ENCODE peak calls at places on chromosomes 1 and 21, in four cellular contexts. J, H, R and T are unnamed samples.

GRCh38 chr1:24754229-24754628 is 9.0 kb downstream of the CLIC4 start:
- DNase-seq in R (no peak), H (peak; percentile 33), J (no peak), T (no peak)

GRCh38 chr1:151324390-151324930 is 2.8 kb downstream of the PI4KB start:
- DNase-seq in R (no peak), H (no peak), J (no peak), T (no peak)

GRCh38 chr1:235073331-235073967 is 55.2 kb downstream of the TOMM20 start:
- DNase-seq in J (peak; percentile 80), R (no peak), H (no peak), T (peak; percentile 92)

GRCh38 chr1:110390692-110391232 is at the start of gene SLC16A4:
- DNase-seq in J (peak; percentile 36), H (peak; percentile 76), R (no peak), T (no peak)

GRCh38 chr1:17232759-17233661 is 15.9 kb upstream of the PADI3 start:
- DNase-seq in R (no peak), J (peak; percentile 61), H (peak; percentile 86), T (no peak)

GRCh38 chr1:59697138-59697811 is 117.5 kb upstream of the HOOK1 start:
- DNase-seq in R (no peak), J (no peak), H (peak; percentile 38), T (no peak)

GRCh38 chr1:100458925-100459814 is 78.8 kb upstream of the GPR88 start:
- DNase-seq in H (peak; percentile 89), J (peak; percentile 31), R (peak; percentile 53), T (peak; percentile 73)

GRCh38 chr1:53368314-53369033 is 40.6 kb upstream of the LRP8 start:
- DNase-seq in R (no peak), H (no peak), J (no peak), T (no peak)

GRCh38 chr1:1433804-1434130 is 1.7 kb upstream of the VWA1 start:
- DNase-seq in R (no peak), H (peak; percentile 28), J (no peak), T (no peak)

GRCh38 chr1:111768625-111769024 is 12.9 kb downstream of the DDX20 start:
- DNase-seq in R (no peak), H (no peak), J (no peak), T (no peak)

GRCh38 chr1:23601104-23601967 is 42.0 kb upstream of the ID3 start:
- DNase-seq in R (peak; percentile 41), H (no peak), J (no peak), T (no peak)

GRCh38 chr1:24926596-24927249 is 3.4 kb downstream of the RUNX3 start:
- DNase-seq in J (no peak), R (peak; percentile 45), H (no peak), T (no peak)

GRCh38 chr1:30763654-30764248 is 6.2 kb upstream of the LAPTM5 start:
- DNase-seq in J (no peak), H (no peak), R (no peak), T (no peak)

GRCh38 chr1:20448626-20449215 is 37.3 kb downstream of the CAMK2N1 start:
- DNase-seq in H (no peak), J (no peak), R (no peak), T (no peak)

GRCh38 chr1:54397980-54398379 is 8.2 kb downstream of the SSBP3 start:
- DNase-seq in H (no peak), J (no peak), R (no peak), T (no peak)

GRCh38 chr1:234601217-234602017 is 8.6 kb downstream of the IRF2BP2 start:
- DNase-seq in J (no peak), H (peak; percentile 69), R (peak; percentile 71), T (no peak)

GRCh38 chr1:241857131-241857530 is 9.1 kb downstream of the EXO1 start:
- DNase-seq in R (no peak), H (no peak), J (no peak), T (no peak)

GRCh38 chr1:25538165-25538860 is 5.1 kb upstream of the LDLRAP1 start:
- DNase-seq in R (no peak), H (no peak), J (peak; percentile 45), T (no peak)

GRCh38 chr1:36096500-36097412 is 8.1 kb downstream of the ADPRS start:
- DNase-seq in R (no peak), H (no peak), J (no peak), T (no peak)

GRCh38 chr1:67847466-67847865 is 14.2 kb upstream of the GNG12 start:
- DNase-seq in R (no peak), J (no peak), H (peak; percentile 34), T (no peak)

GRCh38 chr1:205810448-205811157 is 2.4 kb downstream of the SLC41A1 start:
- DNase-seq in R (no peak), J (peak; percentile 49), H (peak; percentile 29), T (no peak)

GRCh38 chr1:232509570-232509969 is 120.4 kb downstream of the SIPA1L2 start:
- DNase-seq in J (no peak), H (peak; percentile 20), R (no peak), T (no peak)

GRCh38 chr1:116919802-116920201 is 10.1 kb downstream of the PTGFRN start:
- DNase-seq in H (no peak), R (no peak), J (no peak), T (no peak)

GRCh38 chr21:38561205-38561604 is 62.9 kb upstream of the ERG start:
- DNase-seq in J (no peak), R (no peak), H (no peak), T (no peak)

GRCh38 chr1:89780721-89781120 is 40.1 kb upstream of the LRRC8D start:
- DNase-seq in R (no peak), H (peak; percentile 59), J (peak; percentile 56), T (no peak)

GRCh38 chr1:36486436-36487335 is 4.0 kb upstream of the CSF3R start:
- DNase-seq in H (no peak), R (no peak), J (peak; percentile 28), T (peak; percentile 93)

GRCh38 chr1:20573987-20574386 is 14.9 kb upstream of the CDA start:
- DNase-seq in R (no peak), J (no peak), H (no peak), T (no peak)

GRCh38 chr1:165444897-165445370 is at the start of gene RXRG:
- DNase-seq in H (peak; percentile 7), R (no peak), J (no peak), T (peak; percentile 43)

GRCh38 chr1:165442053-165442452 is 2.9 kb downstream of the RXRG start:
- DNase-seq in R (no peak), H (no peak), J (no peak), T (no peak)

GRCh38 chr1:165445388-165445787 is 462 bp upstream of the RXRG start:
- DNase-seq in R (no peak), J (no peak), H (no peak), T (no peak)

GRCh38 chr1:165442653-165443052 is 2.3 kb downstream of the RXRG start:
- DNase-seq in H (no peak), J (no peak), R (no peak), T (no peak)

GRCh38 chr1:165443539-165444289 is 1.2 kb downstream of the RXRG start:
- DNase-seq in J (no peak), R (no peak), H (no peak), T (no peak)
- H3K4me3 ChIP-seq in J (no peak overlapping the region), R (no peak overlapping the region), H (no peak overlapping the region), T (no peak overlapping the region)

GRCh38 chr1:31931241-31932225 is 6.6 kb downstream of the PTP4A2 start:
- DNase-seq in H (peak; percentile 53), J (no peak), R (no peak), T (no peak)
- H3K4me3 ChIP-seq in H (no peak overlapping the region), J (peak overlapping the region; percentile 6), R (peak overlapping the region; percentile 50), T (no peak overlapping the region)

DNA sequence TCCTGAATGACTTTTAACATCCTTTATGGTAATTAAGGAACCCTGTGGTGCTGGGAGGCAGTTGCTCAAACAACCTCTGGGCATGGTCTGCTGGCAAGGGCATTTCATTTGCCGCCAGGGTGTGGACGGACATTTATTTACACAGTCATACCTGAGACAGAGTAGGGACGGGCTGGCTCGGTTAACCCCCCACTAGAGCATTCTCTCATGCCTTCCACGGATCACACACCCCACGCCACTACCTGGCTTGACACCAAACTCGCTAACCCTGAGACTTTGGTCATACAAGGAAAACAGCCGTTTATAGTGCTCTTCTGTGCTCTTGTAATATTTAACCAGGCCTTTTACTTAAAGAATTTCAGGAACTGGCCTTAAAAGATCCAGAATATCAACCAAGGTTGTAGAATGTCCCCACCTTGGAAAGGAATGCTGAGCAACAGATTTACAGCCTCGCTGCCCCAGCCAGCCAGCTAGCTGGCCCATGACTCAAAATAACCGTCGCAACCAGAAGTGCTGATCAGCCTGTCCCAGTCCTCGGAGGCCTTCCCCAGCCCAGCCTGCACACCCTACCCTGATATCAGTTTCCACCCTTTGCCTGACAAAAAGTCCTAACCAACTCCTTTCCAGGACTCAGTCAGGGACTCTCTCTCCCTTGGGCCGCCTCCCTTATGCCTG is 6.5 kb upstream of the PDXK start:
- DNase-seq in J (peak; percentile 77), R (no peak), H (peak; percentile 61), T (peak; percentile 90)
- H3K4me3 ChIP-seq in J (peak overlapping the region; percentile 38), R (no peak overlapping the region), H (no peak overlapping the region), T (no peak overlapping the region)

GRCh38 chr1:167631987-167632680 is 2.1 kb downstream of the RCSD1 start:
- DNase-seq in H (no peak), J (no peak), R (no peak), T (no peak)

GRCh38 chr1:167630568-167631385 is 745 bp downstream of the RCSD1 start:
- DNase-seq in H (no peak), R (peak; percentile 63), J (no peak), T (no peak)

GRCh38 chr1:167629681-167630567 is at the start of gene RCSD1:
- DNase-seq in H (no peak), J (no peak), R (peak; percentile 57), T (no peak)

GRCh38 chr1:167633258-167633944 is 3.4 kb downstream of the RCSD1 start:
- DNase-seq in J (no peak), H (no peak), R (no peak), T (no peak)

DNA sequence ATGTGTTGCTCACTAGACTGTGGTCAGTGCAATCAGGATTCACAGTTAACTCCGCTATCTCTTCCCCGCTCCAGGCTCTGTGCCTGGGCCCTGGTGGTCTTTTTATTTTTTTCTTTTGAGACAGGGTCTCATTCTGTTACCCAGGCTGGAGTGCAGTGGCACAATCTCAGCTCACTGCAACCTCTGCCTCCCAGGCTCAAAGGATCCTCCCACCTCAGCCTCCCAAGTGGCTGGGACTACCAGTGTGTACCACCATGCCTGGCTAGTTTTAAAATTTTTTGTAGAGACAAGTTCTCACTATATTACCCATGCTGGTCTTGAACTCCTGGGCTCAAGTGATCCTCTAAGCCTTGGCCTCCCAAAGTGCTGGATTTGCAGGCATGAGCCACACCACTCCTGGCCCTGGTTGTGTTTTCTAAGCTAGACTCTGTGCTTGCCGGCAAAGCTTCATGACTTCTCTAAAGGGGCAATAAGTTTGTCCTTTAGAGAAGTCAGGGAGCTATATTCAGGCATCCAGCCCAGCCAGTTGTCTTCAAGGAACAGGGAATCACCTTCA is 1.4 kb downstream of the RCSD1 start:
- DNase-seq in J (no peak), H (no peak), R (no peak), T (no peak)
- H3K4me3 ChIP-seq in J (no peak overlapping the region), H (no peak overlapping the region), R (peak overlapping the region; percentile 77), T (no peak overlapping the region)

GRCh38 chr1:27435566-27436203 is 43.3 kb downstream of the GPR3 start:
- DNase-seq in R (no peak), J (no peak), H (no peak), T (no peak)
- H3K4me3 ChIP-seq in R (peak overlapping the region; percentile 16), J (no peak overlapping the region), H (no peak overlapping the region), T (no peak overlapping the region)